ENCODE peak calls at places on chromosomes 2 and 18, in five cellular contexts. G, Y, M, X and B are unnamed samples. For H3K4me1, the result is how much of the 10 kb centered on the place peaks cover.

GRCh38 chr2:61151434-61151833 is 10.6 kb upstream of the C2orf74 start:
- DNase-seq in Y (no peak), X (no peak), G (no peak), M (no peak), B (no peak)

GRCh38 chr18:63949068-63949737 is at the start of gene HMSD:
- DNase-seq in G (peak), Y (peak), M (peak), X (peak), B (peak)

GRCh38 chr2:26735096-26735495 is 29.0 kb upstream of the SLC35F6 start:
- DNase-seq in X (no peak), G (no peak), M (no peak), Y (no peak), B (no peak)

GRCh38 chr2:237026981-237027711 is 58.5 kb upstream of the COPS8 start:
- DNase-seq in Y (peak), G (peak), X (peak), M (peak), B (peak)

GRCh38 chr2:160650196-160651108 is 156.8 kb upstream of the RBMS1 start:
- DNase-seq in M (no peak), Y (no peak), G (no peak), X (no peak), B (no peak)

GRCh38 chr18:9237982-9238381 is 96.6 kb upstream of the TWSG1 start:
- DNase-seq in G (no peak), M (no peak), Y (no peak), X (no peak), B (no peak)

GRCh38 chr2:217943379-217944321 is 59.1 kb downstream of the TNS1 start:
- DNase-seq in Y (peak), M (no peak), X (peak), G (peak), B (peak)

GRCh38 chr2:10229462-10230099 is 73.1 kb upstream of the HPCAL1 start:
- DNase-seq in M (no peak), X (no peak), G (no peak), Y (no peak), B (no peak)

GRCh38 chr2:44671896-44672295 is 269.6 kb upstream of the SIX3 start:
- DNase-seq in G (no peak), Y (no peak), X (no peak), M (no peak), B (no peak)

GRCh38 chr2:172300851-172301250 is 126.5 kb upstream of the ITGA6 start:
- DNase-seq in Y (no peak), G (no peak), M (no peak), X (no peak), B (no peak)

GRCh38 chr2:216863029-216863428 is 3.2 kb upstream of the TNP1 start:
- DNase-seq in G (no peak), X (no peak), Y (no peak), M (no peak), B (no peak)

GRCh38 chr2:218607436-218608115 is at the start of gene PLCD4:
- DNase-seq in M (no peak), Y (no peak), X (peak), G (peak), B (no peak)

GRCh38 chr18:35466815-35467623 is 30.7 kb downstream of the INO80C start:
- DNase-seq in M (no peak), X (no peak), G (no peak), Y (no peak), B (no peak)

GRCh38 chr18:23880931-23881330 is 133.6 kb upstream of the TTC39C start:
- DNase-seq in Y (no peak), G (no peak), M (no peak), X (no peak), B (no peak)

GRCh38 chr2:155151945-155152344 is 453.4 kb downstream of the KCNJ3 start:
- DNase-seq in X (no peak), G (no peak), M (no peak), Y (no peak), B (no peak)

GRCh38 chr2:69789129-69789528 is 40.3 kb upstream of the GMCL1 start:
- DNase-seq in G (no peak), Y (no peak), X (no peak), M (no peak), B (no peak)

GRCh38 chr2:33673937-33674336 is 74.8 kb upstream of the FAM98A start:
- DNase-seq in G (no peak), M (no peak), Y (no peak), X (no peak), B (no peak)

GRCh38 chr2:19488009-19488691 is 129.7 kb upstream of the OSR1 start:
- DNase-seq in M (no peak), X (no peak), G (no peak), Y (no peak), B (no peak)

GRCh38 chr18:1350931-1351450 is 446.3 kb downstream of the ADCYAP1 start:
- DNase-seq in G (no peak), X (no peak), Y (no peak), M (no peak), B (no peak)

GRCh38 chr2:129667586-129667985 is 311.9 kb upstream of the RAB6C start:
- DNase-seq in M (no peak), Y (no peak), G (no peak), X (no peak), B (no peak)

GRCh38 chr2:37500031-37500430 is 155.6 kb downstream of the QPCT start:
- DNase-seq in X (no peak), Y (no peak), G (no peak), M (no peak), B (no peak)

GRCh38 chr2:189439342-189439741 is 1.9 kb upstream of the WDR75 start:
- DNase-seq in X (no peak), Y (no peak), G (peak), M (no peak), B (no peak)

GRCh38 chr2:23271230-23271629 is 113.7 kb upstream of the KLHL29 start:
- DNase-seq in M (no peak), X (no peak), G (no peak), Y (no peak), B (no peak)

GRCh38 chr2:230870544-230871360 is 6.0 kb downstream of the ITM2C start:
- DNase-seq in Y (no peak), X (no peak), G (peak), M (no peak), B (no peak)

GRCh38 chr2:222864296-222864695 is 3.5 kb downstream of the ACSL3 start:
- DNase-seq in G (no peak), Y (no peak), X (peak), M (no peak), B (no peak)
- H3K4me3 ChIP-seq in G (no peak), Y (no peak), X (no peak), M (no peak), B (no peak)

DNA sequence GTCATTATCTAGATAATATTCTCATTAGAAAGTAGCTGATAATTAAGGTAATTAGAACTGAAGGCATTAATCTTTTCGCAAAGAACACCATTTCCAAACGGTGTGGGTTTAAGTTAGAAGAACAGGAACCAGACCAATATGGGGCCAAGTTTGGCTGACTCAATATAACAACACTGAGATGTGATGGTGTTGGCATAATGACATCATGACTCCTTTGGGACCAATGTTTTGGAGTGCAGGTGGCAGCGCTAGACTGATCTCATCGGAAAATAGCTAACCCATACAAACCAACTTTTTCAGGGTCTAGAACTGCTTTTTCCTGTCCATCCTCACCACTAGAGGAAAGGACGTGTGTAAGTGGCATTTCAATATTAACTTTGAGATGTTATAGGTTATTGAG is 1171.7 kb upstream of the ZEB2 start:
- DNase-seq in Y (no peak), G (no peak), M (no peak), X (no peak), B (no peak)
- H3K4me1 ChIP-seq in Y (under half), G (under half), M (under half), X (under half), B (under half)

DNA sequence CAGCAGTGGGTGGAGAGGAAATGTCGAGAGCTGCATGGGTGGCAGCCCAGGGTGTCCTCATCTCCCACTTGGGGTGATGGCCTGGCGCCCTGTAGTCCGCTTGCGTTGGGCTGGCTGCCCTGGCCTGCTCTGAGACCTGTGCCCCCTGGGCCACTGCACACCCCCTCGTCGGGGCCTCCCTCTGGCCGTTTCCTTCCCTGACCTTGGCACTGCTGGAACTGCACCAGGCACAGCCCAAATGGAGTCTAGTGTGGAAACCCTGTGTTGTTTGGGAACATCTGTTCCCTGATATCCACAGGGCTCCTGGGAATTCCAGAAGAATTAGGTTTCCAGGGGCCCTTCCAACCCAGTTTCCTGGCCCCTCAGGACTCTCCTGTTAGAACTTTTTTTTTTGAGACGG is 13.9 kb downstream of the EFHD1 start:
- DNase-seq in Y (no peak), X (no peak), M (no peak), G (no peak), B (peak)
- H3K4me3 ChIP-seq in Y (no peak), X (no peak), M (no peak), G (no peak), B (no peak)

GRCh38 chr2:153589586-153589985 is 111.0 kb upstream of the RPRM start:
- DNase-seq in G (no peak), Y (no peak), X (no peak), M (no peak), B (no peak)

GRCh38 chr2:153588408-153588807 is 109.8 kb upstream of the RPRM start:
- DNase-seq in X (no peak), M (no peak), G (no peak), Y (no peak), B (no peak)

GRCh38 chr2:153584244-153584643 is 105.7 kb upstream of the RPRM start:
- DNase-seq in G (no peak), Y (no peak), X (no peak), M (no peak), B (no peak)
- H3K4me1 ChIP-seq in G (under half), Y (under half), X (under half), M (under half), B (under half)

GRCh38 chr2:96209729-96210085 is 1.1 kb upstream of the STARD7 start:
- DNase-seq in G (no peak), M (no peak), Y (no peak), X (no peak), B (no peak)
- H3K4me3 ChIP-seq in G (peak), M (no peak), Y (no peak), X (peak), B (no peak)